ENCODE peak calls at places on chromosomes 3 and 15, in five cellular contexts. G, F, M, Y and I are unnamed samples.

GRCh38 chr15:56582785-56583184 is 117.8 kb upstream of the MNS1 start:
- DNase-seq in F (no peak), M (no peak), G (no peak), Y (no peak), I (no peak)

GRCh38 chr3:112799946-112800345 is 46.7 kb downstream of the CD200R1L start:
- DNase-seq in M (no peak), G (no peak), F (peak), Y (no peak), I (no peak)

GRCh38 chr3:114400369-114400768 is 106.5 kb downstream of the TIGIT start:
- DNase-seq in Y (no peak), F (no peak), M (no peak), G (no peak), I (no peak)

GRCh38 chr3:50222169-50222528 is 13.9 kb upstream of the GNAI2 start:
- DNase-seq in Y (no peak), F (no peak), M (no peak), G (no peak), I (no peak)

GRCh38 chr3:56339671-56340070 is 128.6 kb downstream of the ERC2 start:
- DNase-seq in Y (no peak), G (no peak), F (no peak), M (no peak), I (no peak)

GRCh38 chr3:15051531-15051930 is 13.6 kb downstream of the MRPS25 start:
- DNase-seq in F (peak), M (peak), Y (peak), G (peak), I (peak)

GRCh38 chr3:126999383-126999782 is 16.5 kb downstream of the PLXNA1 start:
- DNase-seq in G (no peak), Y (no peak), M (no peak), F (no peak), I (peak)

GRCh38 chr15:40430271-40430805 is 10.4 kb upstream of the BAHD1 start:
- DNase-seq in G (no peak), Y (peak), F (peak), M (no peak), I (no peak)

GRCh38 chr3:190038050-190038631 is 82.6 kb downstream of the P3H2 start:
- DNase-seq in M (no peak), Y (peak), G (peak), F (peak), I (peak)

GRCh38 chr3:129184396-129184656 is 630 bp upstream of the CNBP start:
- DNase-seq in G (peak), M (no peak), F (no peak), Y (peak), I (peak)

GRCh38 chr15:89177633-89178306 is 43.6 kb downstream of the RLBP1 start:
- DNase-seq in Y (peak), F (peak), G (peak), M (peak), I (peak)

GRCh38 chr3:20185364-20185732 is 658 bp downstream of the SGO1 start:
- DNase-seq in F (peak), M (no peak), Y (peak), G (peak), I (peak)

DNA sequence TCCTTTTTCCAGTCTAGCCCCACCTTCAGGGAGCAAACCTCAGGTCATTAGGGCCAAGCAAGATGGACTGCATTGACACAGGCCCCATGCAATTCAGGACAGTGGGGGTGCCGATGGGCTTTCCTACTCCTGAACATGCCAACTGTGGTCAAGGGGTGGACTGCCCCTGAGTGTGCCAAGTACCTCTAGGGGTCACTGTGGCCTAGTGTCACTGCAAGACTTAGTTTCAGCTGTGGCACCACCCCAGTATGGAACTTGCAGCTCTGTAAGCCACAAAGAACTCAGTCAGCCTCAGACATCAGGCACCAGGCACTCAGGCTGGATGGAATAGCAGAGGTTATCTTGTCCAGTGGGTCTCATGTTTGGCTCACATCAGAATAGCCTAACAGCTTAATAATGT is 32.3 kb downstream of the EXOG start:
- DNase-seq in F (no peak), G (no peak), M (no peak), Y (no peak), I (no peak)
- TF ChIP-seq CTCF in F (no peak), G (no peak), M (peak), Y (no peak), I (no peak)

GRCh38 chr3:164194842-164195241 is 883.5 kb downstream of the SI start:
- DNase-seq in Y (no peak), M (no peak), G (no peak), F (no peak), I (no peak)
- TF ChIP-seq CTCF in Y (no peak), M (no peak), G (no peak), F (no peak), I (no peak)

GRCh38 chr15:44195151-44195740 is at the start of gene FRMD5:
- DNase-seq in Y (peak), G (peak), M (peak), F (peak), I (peak)
- TF ChIP-seq CTCF in Y (peak), G (peak), M (peak), F (peak), I (no peak)

GRCh38 chr3:139020868-139021234 is at the start of gene PRR23B:
- DNase-seq in Y (no peak), F (no peak), M (no peak), G (no peak), I (no peak)
- TF ChIP-seq CTCF in Y (peak), F (no peak), M (peak), G (peak), I (no peak)

GRCh38 chr15:96896766-96897165 is 566.3 kb downstream of the NR2F2 start:
- DNase-seq in F (no peak), Y (no peak), M (no peak), G (no peak), I (no peak)

GRCh38 chr15:96889734-96890480 is 559.4 kb downstream of the NR2F2 start:
- DNase-seq in F (no peak), M (no peak), Y (no peak), G (no peak), I (peak)

GRCh38 chr15:96888764-96889163 is 558.3 kb downstream of the NR2F2 start:
- DNase-seq in F (no peak), G (no peak), Y (no peak), M (no peak), I (no peak)

GRCh38 chr15:96894669-96895068 is 564.2 kb downstream of the NR2F2 start:
- DNase-seq in G (no peak), Y (no peak), M (no peak), F (no peak), I (no peak)

DNA sequence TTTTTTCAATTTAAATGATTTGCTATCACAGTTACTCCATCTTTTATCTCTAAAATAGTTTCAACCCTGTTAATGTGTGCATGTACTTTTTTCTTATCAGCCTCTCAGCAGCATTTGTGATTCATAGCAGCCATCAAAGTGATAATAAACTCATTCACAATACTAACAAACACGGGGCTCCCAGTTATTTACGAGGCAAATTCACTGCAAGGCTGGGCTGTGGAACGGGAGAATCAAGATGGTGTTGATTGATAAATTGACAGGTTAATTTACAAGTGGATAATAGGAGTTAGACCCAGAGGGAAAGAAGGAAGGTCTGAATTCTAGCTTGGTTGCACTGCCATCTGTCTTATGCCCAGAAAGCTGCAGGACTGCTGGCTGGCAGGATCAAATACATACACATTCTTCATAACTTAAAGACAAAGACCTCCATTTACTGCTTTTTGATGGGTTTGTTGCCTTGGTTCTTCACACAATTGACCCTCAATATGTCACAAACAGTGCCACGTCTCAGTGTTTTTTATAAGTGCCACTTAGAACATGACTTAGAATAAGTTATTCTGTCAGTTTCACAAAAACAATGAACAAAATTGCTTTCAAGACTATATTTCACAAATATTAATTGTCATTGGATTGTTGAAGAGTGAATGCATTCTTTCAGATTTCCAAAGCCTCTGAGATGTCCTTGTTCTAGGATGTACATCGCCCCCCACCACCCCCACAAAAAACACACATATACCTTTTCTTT is 562.8 kb downstream of the NR2F2 start:
- DNase-seq in G (peak), F (no peak), Y (no peak), M (no peak), I (peak)
- TF ChIP-seq CTCF in G (peak), F (no peak), Y (peak), M (peak), I (peak)

DNA sequence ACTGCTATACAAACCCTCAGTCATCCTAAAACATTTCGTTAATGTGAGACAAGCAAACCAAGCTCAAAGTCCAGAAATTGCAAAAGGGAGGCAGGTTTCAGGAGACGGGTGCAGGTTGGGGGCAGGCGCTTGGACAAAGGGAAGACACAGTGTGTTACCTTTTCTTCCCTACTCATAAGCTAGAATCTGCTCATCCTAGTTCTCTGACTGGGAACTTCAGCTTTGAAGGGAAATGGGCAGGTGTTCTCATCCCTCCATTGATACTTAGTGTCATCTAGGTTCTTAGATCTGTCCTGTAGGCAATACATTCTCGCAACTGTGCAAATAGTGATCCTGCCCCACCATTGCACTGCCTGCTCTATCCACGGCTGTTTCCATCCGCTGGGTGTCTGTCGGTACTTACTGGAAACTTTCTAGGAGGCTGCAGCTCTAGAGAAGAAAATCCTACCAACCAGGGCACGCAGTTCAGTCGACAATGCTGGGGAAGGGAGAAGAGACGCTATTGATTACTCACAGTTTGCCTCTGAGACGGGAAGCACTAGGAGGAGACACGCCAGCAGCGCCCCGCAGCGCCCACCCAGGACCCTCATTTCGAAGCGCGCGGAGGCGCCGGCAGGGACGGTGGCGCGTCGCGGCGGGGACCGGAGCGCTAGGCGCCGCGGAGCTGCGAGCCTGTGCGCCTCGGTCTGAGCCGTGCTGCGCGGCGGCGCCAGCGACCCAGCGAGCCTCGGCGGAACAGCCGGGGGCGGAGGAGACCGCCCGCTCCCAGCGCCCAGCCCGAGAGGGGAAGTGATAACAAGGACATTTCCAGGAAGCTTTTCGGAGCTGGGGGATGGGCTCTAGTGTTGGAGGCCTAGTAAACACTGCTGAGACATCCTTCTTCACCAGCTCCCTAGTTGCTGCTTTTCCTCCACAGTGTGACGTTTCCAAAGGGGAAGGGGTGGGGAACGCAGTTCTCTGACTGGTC is at the start of gene PROS1:
- DNase-seq in M (peak), F (peak), G (peak), Y (peak), I (peak)
- TF ChIP-seq CTCF in M (peak), F (no peak), G (no peak), Y (no peak), I (no peak)

DNA sequence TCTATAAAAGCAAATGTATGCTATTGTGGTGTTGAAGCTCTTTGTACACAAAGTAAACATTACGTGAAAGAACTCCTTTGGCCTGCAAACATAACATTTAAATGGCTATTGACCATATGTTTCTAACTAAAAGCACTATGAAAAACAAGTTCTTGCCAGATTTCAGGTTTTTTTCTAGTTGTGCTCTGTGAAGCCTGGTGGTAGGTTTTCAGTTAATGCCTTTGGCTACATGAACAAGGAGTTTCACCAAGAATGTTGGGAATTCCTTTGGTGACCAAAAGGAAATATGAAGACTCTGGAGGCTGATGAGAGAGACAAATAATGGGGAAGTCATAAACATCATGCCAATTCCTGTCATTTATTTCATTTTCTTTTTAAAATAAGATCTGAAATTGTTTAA is 66.0 kb downstream of the RBMS3 start:
- DNase-seq in G (peak), F (peak), M (no peak), Y (peak), I (no peak)
- TF ChIP-seq CTCF in G (no peak), F (no peak), M (no peak), Y (peak), I (no peak)

DNA sequence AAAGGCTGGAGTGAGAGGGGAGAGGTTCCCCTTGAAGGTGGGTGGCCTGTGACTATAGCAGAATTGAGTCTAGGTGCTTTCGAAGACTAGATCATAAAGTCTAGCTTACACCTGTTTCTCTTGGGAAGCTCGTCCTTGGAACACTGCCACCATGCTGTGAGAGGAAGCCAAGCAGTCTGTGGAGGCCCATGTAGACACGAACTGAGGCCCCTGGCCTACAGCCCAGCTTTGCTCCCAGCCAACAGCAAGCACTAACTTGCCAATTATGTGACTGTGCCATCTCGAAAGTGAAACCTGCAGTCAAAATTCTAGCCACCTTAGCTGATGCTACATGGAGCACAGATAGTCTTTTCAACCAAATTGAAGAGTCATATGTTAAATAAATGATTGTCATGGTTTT is 190.5 kb upstream of the NECTIN3 start:
- DNase-seq in G (peak), F (peak), Y (peak), M (no peak), I (peak)
- TF ChIP-seq CTCF in G (peak), F (no peak), Y (no peak), M (no peak), I (no peak)

DNA sequence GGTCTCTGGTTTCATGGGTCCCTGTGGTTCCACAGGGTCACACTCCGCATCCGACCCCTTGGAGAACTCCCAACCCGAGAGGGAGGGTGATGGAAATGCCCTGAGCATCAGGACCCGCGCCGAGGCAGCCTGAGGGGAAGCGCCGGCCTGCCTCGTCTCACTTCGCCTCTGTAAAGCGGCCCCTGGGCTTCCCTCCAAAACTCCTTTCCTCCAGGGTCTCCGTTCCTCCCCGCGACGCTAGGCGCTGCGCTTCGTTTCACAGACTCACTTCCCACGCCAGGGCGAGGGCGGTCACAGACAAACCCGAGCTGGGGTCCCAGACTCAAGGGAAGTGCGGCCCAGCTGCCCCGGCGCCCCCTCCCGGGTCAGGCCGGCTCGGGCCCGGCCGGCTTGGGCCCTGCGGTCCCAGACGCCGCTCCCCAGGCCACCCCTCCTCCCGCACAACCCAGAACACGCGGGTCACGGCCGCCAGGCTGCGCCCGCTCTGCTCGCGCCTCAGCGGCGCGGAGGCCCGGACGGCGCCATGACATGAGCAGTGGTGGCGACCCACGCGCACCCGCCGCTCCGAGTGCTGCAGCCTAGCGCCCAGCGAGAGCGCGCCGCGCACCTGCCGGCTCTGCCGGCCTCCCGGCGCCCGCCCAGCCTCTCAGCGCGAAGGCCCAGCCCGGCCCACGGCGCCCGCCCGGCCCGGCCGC is 619 bp downstream of the NUP210 start:
- DNase-seq in F (peak), Y (no peak), M (no peak), G (no peak), I (peak)
- TF ChIP-seq CTCF in F (no peak), Y (no peak), M (no peak), G (no peak), I (no peak)